ENCODE peak calls at places on chromosomes 12 and 14, in nine cellular contexts. U is trophoblast cell; G is IMR-90; L is right cardiac atrium; V is lung; Y is breast epithelium; R is tibial nerve; F is AG04450; E is CD8-positive, alpha-beta memory T cell. N is an unnamed sample.

GRCh38 chr12:110741371-110741770 is 1.3 kb downstream of the PPP1CC start:
- DNase-seq in U (no peak), G (no peak), L (no peak), V (no peak), Y (no peak), R (no peak), F (no peak), E (no peak), N (no peak)

GRCh38 chr12:64782181-64782580 is 23.0 kb upstream of the GNS start:
- DNase-seq in U (no peak), G (no peak), L (no peak), V (no peak), Y (no peak), R (no peak), F (no peak), E (no peak), N (no peak)

GRCh38 chr14:61103541-61104339 is 122.7 kb downstream of the SLC38A6 start:
- DNase-seq in U (peak; percentile 33), G (peak; percentile 99), L (peak; percentile 69), V (peak; percentile 64), Y (no peak), R (no peak), F (peak; percentile 95), E (no peak), N (no peak)

GRCh38 chr14:22882064-22882463 is 958 bp upstream of the REM2 start:
- DNase-seq in U (no peak), G (no peak), L (no peak), V (no peak), Y (no peak), R (no peak), F (no peak), E (no peak), N (no peak)

GRCh38 chr12:93054021-93054420 is 124.9 kb upstream of the EEA1 start:
- DNase-seq in U (no peak), G (no peak), L (no peak), V (no peak), Y (no peak), R (no peak), F (no peak), E (no peak), N (no peak)

GRCh38 chr12:54649825-54650224 is 1.7 kb upstream of the DCD start:
- DNase-seq in U (no peak), G (no peak), L (no peak), V (no peak), Y (no peak), R (no peak), F (no peak), E (no peak), N (no peak)

GRCh38 chr14:91155626-91156089 is 41.8 kb downstream of the DGLUCY start:
- DNase-seq in U (no peak), G (no peak), L (no peak), V (no peak), Y (no peak), R (no peak), F (no peak), E (no peak), N (no peak)

GRCh38 chr12:67241482-67241881 is 27.7 kb upstream of the CAND1 start:
- DNase-seq in U (no peak), G (peak; percentile 38), L (no peak), V (no peak), Y (no peak), R (no peak), F (no peak), E (no peak), N (no peak)

GRCh38 chr12:65492997-65493892 is 214.8 kb downstream of the MSRB3 start:
- DNase-seq in U (no peak), G (no peak), L (no peak), V (no peak), Y (no peak), R (no peak), F (no peak), E (no peak), N (no peak)

GRCh38 chr12:75877588-75878381 is 153.8 kb downstream of the PHLDA1 start:
- DNase-seq in U (no peak), G (peak; percentile 34), L (no peak), V (no peak), Y (no peak), R (no peak), F (no peak), E (no peak), N (no peak)

GRCh38 chr14:61608245-61609142 is 86.8 kb upstream of the HIF1A start:
- DNase-seq in U (no peak), G (peak; percentile 52), L (no peak), V (no peak), Y (no peak), R (no peak), F (no peak), E (no peak), N (peak; percentile 50)

GRCh38 chr12:40049268-40049667 is 56.6 kb downstream of the SLC2A13 start:
- DNase-seq in U (no peak), G (no peak), L (no peak), V (no peak), Y (no peak), R (no peak), F (no peak), E (no peak), N (no peak)

GRCh38 chr14:88146881-88147649 is 142.1 kb downstream of the GPR65 start:
- DNase-seq in U (no peak), G (no peak), L (peak; percentile 40), V (no peak), Y (no peak), R (no peak), F (no peak), E (no peak), N (no peak)

GRCh38 chr12:59066445-59066844 is 146.1 kb upstream of the LRIG3 start:
- DNase-seq in U (no peak), G (no peak), L (no peak), V (no peak), Y (no peak), R (no peak), F (no peak), E (no peak), N (no peak)

GRCh38 chr12:48985901-48986300 is 7.8 kb downstream of the WNT1 start:
- DNase-seq in U (no peak), G (no peak), L (no peak), V (no peak), Y (no peak), R (no peak), F (no peak), E (no peak), N (no peak)
- H3K27me3 ChIP-seq in U (peaks cover 43% of the 10 kb centered on the region), G (peaks cover 88% of the 10 kb centered on the region), L (no peaks in the 10 kb centered on the region), V (peaks cover 3% of the 10 kb centered on the region), Y (no peaks in the 10 kb centered on the region), R (no peaks in the 10 kb centered on the region), F (peaks cover 76% of the 10 kb centered on the region), E (no peaks in the 10 kb centered on the region), N (peaks cover 14% of the 10 kb centered on the region)

GRCh38 chr12:89353188-89353822 is 1.0 kb upstream of the DUSP6 start:
- DNase-seq in U (no peak), G (peak; percentile 62), L (peak; percentile 93), V (peak; percentile 76), Y (peak; percentile 74), R (peak; percentile 39), F (no peak), E (peak; percentile 26), N (peak; percentile 51)
- H3K27me3 ChIP-seq in U (peaks cover 10% of the 10 kb centered on the region), G (no peaks in the 10 kb centered on the region), L (no peaks in the 10 kb centered on the region), V (no peaks in the 10 kb centered on the region), Y (no peaks in the 10 kb centered on the region), R (no peaks in the 10 kb centered on the region), F (no peaks in the 10 kb centered on the region), E (no peaks in the 10 kb centered on the region), N (no peaks in the 10 kb centered on the region)

GRCh38 chr12:114614040-114614439 is 69.9 kb downstream of the TBX3 start:
- DNase-seq in U (no peak), G (no peak), L (no peak), V (no peak), Y (no peak), R (no peak), F (no peak), E (no peak), N (no peak)

GRCh38 chr12:114611145-114612018 is 72.6 kb downstream of the TBX3 start:
- DNase-seq in U (no peak), G (no peak), L (no peak), V (no peak), Y (no peak), R (no peak), F (no peak), E (no peak), N (no peak)

GRCh38 chr12:114612062-114612461 is 71.9 kb downstream of the TBX3 start:
- DNase-seq in U (no peak), G (no peak), L (no peak), V (no peak), Y (no peak), R (no peak), F (no peak), E (no peak), N (no peak)

GRCh38 chr12:114616081-114616480 is 67.9 kb downstream of the TBX3 start:
- DNase-seq in U (no peak), G (no peak), L (no peak), V (no peak), Y (no peak), R (no peak), F (no peak), E (no peak), N (no peak)
- H3K27me3 ChIP-seq in U (no peaks in the 10 kb centered on the region), G (peaks cover 5% of the 10 kb centered on the region), L (no peaks in the 10 kb centered on the region), V (no peaks in the 10 kb centered on the region), Y (no peaks in the 10 kb centered on the region), R (no peaks in the 10 kb centered on the region), F (no peaks in the 10 kb centered on the region), E (no peaks in the 10 kb centered on the region), N (no peaks in the 10 kb centered on the region)

GRCh38 chr12:2454778-2455177 is 340.0 kb upstream of the FKBP4 start:
- DNase-seq in U (no peak), G (no peak), L (no peak), V (no peak), Y (no peak), R (no peak), F (no peak), E (no peak), N (no peak)

GRCh38 chr12:2456813-2457186 is 338.0 kb upstream of the FKBP4 start:
- DNase-seq in U (no peak), G (no peak), L (no peak), V (peak; percentile 51), Y (no peak), R (no peak), F (no peak), E (no peak), N (no peak)

GRCh38 chr12:2455410-2455809 is 339.4 kb upstream of the FKBP4 start:
- DNase-seq in U (no peak), G (no peak), L (no peak), V (no peak), Y (no peak), R (no peak), F (no peak), E (no peak), N (no peak)

GRCh38 chr12:2457215-2458112 is 337.3 kb upstream of the FKBP4 start:
- DNase-seq in U (no peak), G (no peak), L (no peak), V (no peak), Y (no peak), R (no peak), F (no peak), E (no peak), N (no peak)

DNA sequence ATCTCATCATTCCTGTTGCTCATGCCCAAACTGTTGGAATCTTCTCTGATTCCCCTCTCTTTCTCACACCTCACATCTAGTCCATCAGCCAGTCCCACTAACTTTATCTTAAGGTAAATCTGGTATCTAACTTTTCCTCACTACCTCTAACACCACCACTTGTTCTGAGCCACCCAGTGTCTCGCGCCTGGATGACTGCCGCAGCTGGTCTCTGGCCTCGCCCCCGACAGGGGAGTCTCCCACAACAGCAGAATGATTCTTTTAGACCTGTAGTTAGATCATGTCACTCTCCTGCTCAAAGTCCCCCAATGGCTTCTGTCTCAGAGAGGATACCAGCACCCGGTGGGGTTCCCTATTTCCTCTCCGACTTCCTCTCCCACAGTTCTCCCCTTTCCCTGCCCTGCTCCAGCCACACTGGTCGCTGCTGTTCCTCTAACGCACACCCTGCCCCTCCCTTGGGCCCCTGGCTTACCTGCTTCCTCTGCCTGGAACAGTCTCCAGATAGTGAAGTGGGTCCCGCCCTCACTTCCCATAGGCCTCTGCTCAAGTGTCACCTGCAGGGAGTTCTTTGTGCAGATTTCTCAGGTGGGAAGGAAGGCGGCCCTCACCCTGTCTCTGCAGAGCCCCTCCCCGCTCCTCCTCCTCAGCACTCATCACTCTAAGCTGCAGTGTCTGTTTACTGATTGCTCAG is 338.5 kb upstream of the FKBP4 start:
- DNase-seq in U (no peak), G (no peak), L (no peak), V (peak; percentile 54), Y (no peak), R (no peak), F (no peak), E (no peak), N (no peak)
- H3K27me3 ChIP-seq in U (no peaks in the 10 kb centered on the region), G (no peaks in the 10 kb centered on the region), L (no peaks in the 10 kb centered on the region), V (no peaks in the 10 kb centered on the region), Y (no peaks in the 10 kb centered on the region), R (no peaks in the 10 kb centered on the region), F (no peaks in the 10 kb centered on the region), E (no peaks in the 10 kb centered on the region), N (no peaks in the 10 kb centered on the region)